ENCODE peak calls at places on chromosomes 12 and 14, in six cellular contexts. A is foreskin keratinocyte, N is testis, O is fibroblast of the aortic adventitia, I is GM12865, F is body of pancreas. E is an unnamed sample.

GRCh38 chr12:108424816-108425215 is 85.7 kb upstream of the CMKLR1 start:
- DNase-seq in A (no peak), N (no peak), O (no peak), I (no peak), F (no peak), E (no peak)

GRCh38 chr12:4168041-4168440 is 105.5 kb upstream of the CCND2 start:
- DNase-seq in A (no peak), N (no peak), O (no peak), I (no peak), F (no peak), E (no peak)

GRCh38 chr12:100375023-100375737 is 18.3 kb downstream of the SLC17A8 start:
- DNase-seq in A (no peak), N (peak), O (peak), I (no peak), F (peak), E (no peak)

GRCh38 chr14:69441948-69442347 is 42.6 kb upstream of the PLEKHD1 start:
- DNase-seq in A (no peak), N (no peak), O (peak), I (peak), F (no peak), E (peak)

GRCh38 chr12:5395443-5396401 is 36.2 kb upstream of the NTF3 start:
- DNase-seq in A (no peak), N (no peak), O (no peak), I (no peak), F (no peak), E (no peak)

GRCh38 chr12:91422107-91422506 is 239.5 kb upstream of the DCN start:
- DNase-seq in A (no peak), N (no peak), O (no peak), I (no peak), F (no peak), E (no peak)

GRCh38 chr12:19530631-19531020 is 91.3 kb downstream of the AEBP2 start:
- DNase-seq in A (no peak), N (no peak), O (peak), I (no peak), F (no peak), E (no peak)

GRCh38 chr14:69637503-69638030 is 26.2 kb downstream of the SUSD6 start:
- DNase-seq in A (no peak), N (no peak), O (no peak), I (no peak), F (peak), E (no peak)

GRCh38 chr12:117485984-117486839 is 124.8 kb upstream of the NOS1 start:
- DNase-seq in A (no peak), N (no peak), O (no peak), I (no peak), F (no peak), E (no peak)

GRCh38 chr14:81110186-81110585 is 110.6 kb downstream of the GTF2A1 start:
- DNase-seq in A (no peak), N (no peak), O (no peak), I (no peak), F (no peak), E (no peak)

GRCh38 chr12:110816761-110817160 is 30.0 kb upstream of the CCDC63 start:
- DNase-seq in A (no peak), N (no peak), O (no peak), I (no peak), F (no peak), E (no peak)

GRCh38 chr12:115584156-115584555 is 693.3 kb downstream of the MED13L start:
- DNase-seq in A (peak), N (no peak), O (peak), I (no peak), F (no peak), E (no peak)

GRCh38 chr14:102105369-102105768 is 18.5 kb upstream of the HSP90AA1 start:
- DNase-seq in A (no peak), N (no peak), O (no peak), I (no peak), F (no peak), E (no peak)

GRCh38 chr12:87929346-87929745 is 99.9 kb downstream of the C12orf50 start:
- DNase-seq in A (no peak), N (no peak), O (no peak), I (no peak), F (no peak), E (no peak)

GRCh38 chr14:30751646-30752416 is 122.5 kb upstream of the COCH start:
- DNase-seq in A (no peak), N (no peak), O (no peak), I (peak), F (no peak), E (no peak)

GRCh38 chr14:104820669-104821228 is 19.8 kb downstream of the ZBTB42 start:
- DNase-seq in A (no peak), N (peak), O (peak), I (no peak), F (peak), E (no peak)

GRCh38 chr12:56723889-56724659 is 1.0 kb downstream of the NACA start:
- DNase-seq in A (no peak), N (peak), O (peak), I (peak), F (peak), E (no peak)

GRCh38 chr14:35669782-35670181 is 135.8 kb downstream of the INSM2 start:
- DNase-seq in A (peak), N (no peak), O (peak), I (peak), F (no peak), E (peak)

DNA sequence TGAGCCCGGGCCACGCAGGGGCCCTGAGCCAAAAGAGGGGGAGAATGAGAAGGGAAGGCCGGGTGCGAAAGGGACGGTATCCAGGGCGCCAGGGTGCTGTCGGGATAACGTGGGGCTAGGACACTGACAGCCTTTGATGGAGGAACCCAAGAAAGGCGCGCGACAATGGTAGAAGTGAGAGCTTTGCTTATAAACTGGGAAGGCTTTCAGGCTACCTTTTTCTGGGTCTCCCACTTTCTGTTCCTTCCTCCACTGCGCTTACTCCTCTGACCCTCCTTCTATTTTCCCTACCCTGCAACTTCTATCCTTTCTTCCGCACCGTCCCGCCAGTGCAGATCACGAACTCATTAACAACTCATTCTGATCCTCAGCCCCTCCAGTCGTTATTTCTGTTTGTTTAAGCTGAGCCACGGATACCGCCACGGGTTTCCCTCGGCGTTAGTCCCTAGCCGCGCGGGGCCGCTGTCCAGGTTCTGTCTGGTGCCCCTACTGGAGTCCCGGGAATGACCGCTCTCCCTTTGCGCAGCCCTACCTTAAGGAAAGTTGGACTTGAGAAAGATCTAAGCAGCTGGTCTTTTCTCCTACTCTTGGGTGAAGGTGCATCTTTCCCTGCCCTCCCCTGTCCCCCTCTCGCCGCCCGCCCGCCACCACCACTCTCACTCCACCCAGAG is 3.0 kb downstream of the SSTR1 start:
- DNase-seq in A (no peak), N (peak), O (peak), I (no peak), F (peak), E (no peak)
- TF ChIP-seq CTCF in A (no peak), N (no peak), O (peak), I (no peak), F (no peak), E (no peak)

GRCh38 chr12:13000935-13001724 is 1.1 kb upstream of the HEBP1 start:
- DNase-seq in A (no peak), N (peak), O (peak), I (peak), F (peak), E (peak)
- TF ChIP-seq CTCF in A (peak), N (peak), O (peak), I (no peak), F (peak), E (no peak)

GRCh38 chr14:24389266-24389855 is 9.4 kb upstream of the NYNRIN start:
- DNase-seq in A (no peak), N (no peak), O (peak), I (no peak), F (no peak), E (no peak)

GRCh38 chr14:24395609-24396580 is 2.9 kb upstream of the NYNRIN start:
- DNase-seq in A (peak), N (no peak), O (peak), I (no peak), F (no peak), E (no peak)

GRCh38 chr14:24390696-24391468 is 7.9 kb upstream of the NYNRIN start:
- DNase-seq in A (no peak), N (no peak), O (no peak), I (no peak), F (no peak), E (no peak)

GRCh38 chr14:24394275-24394674 is 4.5 kb upstream of the NYNRIN start:
- DNase-seq in A (no peak), N (no peak), O (no peak), I (no peak), F (no peak), E (no peak)

GRCh38 chr14:24392327-24393098 is 6.3 kb upstream of the NYNRIN start:
- DNase-seq in A (peak), N (no peak), O (peak), I (no peak), F (no peak), E (no peak)
- TF ChIP-seq CTCF in A (peak), N (no peak), O (peak), I (no peak), F (no peak), E (no peak)

GRCh38 chr12:48818831-48819590 is 715 bp downstream of the CACNB3 start:
- DNase-seq in A (no peak), N (no peak), O (no peak), I (no peak), F (no peak), E (no peak)
- TF ChIP-seq CTCF in A (peak), N (no peak), O (peak), I (no peak), F (peak), E (peak)